ENCODE peak calls at places on chromosomes 11 and 22, in five cellular contexts. One of them, this sample, is unnamed.

GRCh38 chr11:70060611-70061293 is 17.4 kb upstream of the ANO1 start:
- DNase-seq in astrocyte: no peak
- DNase-seq in colonic mucosa: peak
- DNase-seq in testis: no peak
- DNase-seq in tibial nerve: no peak
- DNase-seq in this sample: no peak

GRCh38 chr22:41922336-41922735 is 4.3 kb downstream of the TNFRSF13C start:
- DNase-seq in astrocyte: no peak
- DNase-seq in colonic mucosa: no peak
- DNase-seq in testis: no peak
- DNase-seq in tibial nerve: no peak
- DNase-seq in this sample: no peak

GRCh38 chr22:30947163-30947820 is 21.3 kb downstream of the MORC2 start:
- DNase-seq in astrocyte: no peak
- DNase-seq in colonic mucosa: no peak
- DNase-seq in testis: no peak
- DNase-seq in tibial nerve: no peak
- DNase-seq in this sample: peak

GRCh38 chr11:10486161-10486840 is 31.2 kb downstream of the AMPD3 start:
- DNase-seq in astrocyte: no peak
- DNase-seq in colonic mucosa: no peak
- DNase-seq in testis: peak
- DNase-seq in tibial nerve: no peak
- DNase-seq in this sample: no peak

GRCh38 chr11:15912825-15913224 is 443.5 kb downstream of the SOX6 start:
- DNase-seq in astrocyte: no peak
- DNase-seq in colonic mucosa: no peak
- DNase-seq in testis: no peak
- DNase-seq in tibial nerve: no peak
- DNase-seq in this sample: no peak

GRCh38 chr11:8831861-8832260 is 79.1 kb upstream of the AKIP1 start:
- DNase-seq in astrocyte: no peak
- DNase-seq in colonic mucosa: no peak
- DNase-seq in testis: no peak
- DNase-seq in tibial nerve: no peak
- DNase-seq in this sample: no peak

GRCh38 chr11:112962854-112963367 is 1.7 kb downstream of the NCAM1 start:
- DNase-seq in astrocyte: no peak
- DNase-seq in colonic mucosa: peak
- DNase-seq in testis: peak
- DNase-seq in tibial nerve: no peak
- DNase-seq in this sample: no peak

GRCh38 chr11:78432956-78433355 is 15.3 kb upstream of the GAB2 start:
- DNase-seq in astrocyte: no peak
- DNase-seq in colonic mucosa: no peak
- DNase-seq in testis: no peak
- DNase-seq in tibial nerve: no peak
- DNase-seq in this sample: no peak

GRCh38 chr22:19287076-19287724 is 4.3 kb downstream of the CLTCL1 start:
- DNase-seq in astrocyte: peak
- DNase-seq in colonic mucosa: no peak
- DNase-seq in testis: no peak
- DNase-seq in tibial nerve: no peak
- DNase-seq in this sample: peak

GRCh38 chr22:36835903-36836302 is 19.1 kb upstream of the PVALB start:
- DNase-seq in astrocyte: no peak
- DNase-seq in colonic mucosa: no peak
- DNase-seq in testis: no peak
- DNase-seq in tibial nerve: no peak
- DNase-seq in this sample: no peak
- H3K27ac ChIP-seq in astrocyte: no peak
- H3K27ac ChIP-seq in colonic mucosa: no peak
- H3K27ac ChIP-seq in testis: no peak
- H3K27ac ChIP-seq in tibial nerve: no peak
- H3K27ac ChIP-seq in this sample: no peak

DNA sequence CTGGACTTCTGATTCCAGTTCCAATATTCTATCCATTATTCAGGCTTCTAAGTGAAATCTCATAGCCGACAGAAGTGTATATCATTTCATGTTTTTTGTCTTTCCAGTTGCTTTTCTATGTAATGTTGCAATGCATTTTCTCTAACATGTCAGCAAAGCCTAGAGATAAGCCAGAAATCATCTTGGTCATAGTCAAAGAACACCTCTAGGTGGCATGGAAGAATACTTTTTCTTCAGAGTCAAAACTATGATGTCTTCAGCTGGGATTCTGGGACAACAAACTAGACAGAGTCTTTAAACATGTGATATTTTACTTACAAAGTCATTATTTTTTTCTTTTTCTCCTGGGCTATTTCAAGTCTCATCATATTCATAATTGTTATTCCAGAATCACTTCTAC is 4.4 kb downstream of the GAS2 start:
- DNase-seq in astrocyte: no peak
- DNase-seq in colonic mucosa: no peak
- DNase-seq in testis: no peak
- DNase-seq in tibial nerve: no peak
- DNase-seq in this sample: no peak
- TF ChIP-seq CTCF in astrocyte: no peak
- TF ChIP-seq CTCF in colonic mucosa: no peak
- TF ChIP-seq CTCF in testis: no peak
- TF ChIP-seq CTCF in tibial nerve: peak
- TF ChIP-seq CTCF in this sample: no peak

GRCh38 chr11:11807811-11808210 is 34.0 kb upstream of the USP47 start:
- DNase-seq in astrocyte: no peak
- DNase-seq in colonic mucosa: no peak
- DNase-seq in testis: no peak
- DNase-seq in tibial nerve: no peak
- DNase-seq in this sample: no peak

GRCh38 chr11:11805228-11805627 is 36.5 kb upstream of the USP47 start:
- DNase-seq in astrocyte: no peak
- DNase-seq in colonic mucosa: no peak
- DNase-seq in testis: no peak
- DNase-seq in tibial nerve: no peak
- DNase-seq in this sample: no peak

GRCh38 chr11:11806586-11806985 is 35.2 kb upstream of the USP47 start:
- DNase-seq in astrocyte: no peak
- DNase-seq in colonic mucosa: no peak
- DNase-seq in testis: no peak
- DNase-seq in tibial nerve: no peak
- DNase-seq in this sample: no peak

GRCh38 chr11:11808992-11809583 is 32.7 kb upstream of the USP47 start:
- DNase-seq in astrocyte: no peak
- DNase-seq in colonic mucosa: no peak
- DNase-seq in testis: no peak
- DNase-seq in tibial nerve: no peak
- DNase-seq in this sample: no peak

GRCh38 chr11:11806074-11806473 is 35.7 kb upstream of the USP47 start:
- DNase-seq in astrocyte: no peak
- DNase-seq in colonic mucosa: no peak
- DNase-seq in testis: no peak
- DNase-seq in tibial nerve: no peak
- DNase-seq in this sample: no peak
- H3K27ac ChIP-seq in astrocyte: no peak
- H3K27ac ChIP-seq in colonic mucosa: no peak
- H3K27ac ChIP-seq in testis: peak
- H3K27ac ChIP-seq in tibial nerve: peak
- H3K27ac ChIP-seq in this sample: no peak

GRCh38 chr11:35419713-35420333 is 465 bp upstream of the SLC1A2 start:
- DNase-seq in astrocyte: no peak
- DNase-seq in colonic mucosa: no peak
- DNase-seq in testis: no peak
- DNase-seq in tibial nerve: no peak
- DNase-seq in this sample: no peak

GRCh38 chr11:35418282-35418846 is 994 bp downstream of the SLC1A2 start:
- DNase-seq in astrocyte: no peak
- DNase-seq in colonic mucosa: no peak
- DNase-seq in testis: no peak
- DNase-seq in tibial nerve: no peak
- DNase-seq in this sample: no peak

GRCh38 chr11:35420371-35420770 is 1.0 kb upstream of the SLC1A2 start:
- DNase-seq in astrocyte: no peak
- DNase-seq in colonic mucosa: no peak
- DNase-seq in testis: no peak
- DNase-seq in tibial nerve: no peak
- DNase-seq in this sample: no peak

GRCh38 chr11:35415488-35415887 is 3.9 kb downstream of the SLC1A2 start:
- DNase-seq in astrocyte: no peak
- DNase-seq in colonic mucosa: no peak
- DNase-seq in testis: no peak
- DNase-seq in tibial nerve: no peak
- DNase-seq in this sample: no peak

GRCh38 chr11:35418847-35419712 is at the start of gene SLC1A2:
- DNase-seq in astrocyte: no peak
- DNase-seq in colonic mucosa: no peak
- DNase-seq in testis: no peak
- DNase-seq in tibial nerve: no peak
- DNase-seq in this sample: no peak
- TF ChIP-seq CTCF in astrocyte: no peak
- TF ChIP-seq CTCF in colonic mucosa: no peak
- TF ChIP-seq CTCF in testis: no peak
- TF ChIP-seq CTCF in tibial nerve: no peak
- TF ChIP-seq CTCF in this sample: peak

DNA sequence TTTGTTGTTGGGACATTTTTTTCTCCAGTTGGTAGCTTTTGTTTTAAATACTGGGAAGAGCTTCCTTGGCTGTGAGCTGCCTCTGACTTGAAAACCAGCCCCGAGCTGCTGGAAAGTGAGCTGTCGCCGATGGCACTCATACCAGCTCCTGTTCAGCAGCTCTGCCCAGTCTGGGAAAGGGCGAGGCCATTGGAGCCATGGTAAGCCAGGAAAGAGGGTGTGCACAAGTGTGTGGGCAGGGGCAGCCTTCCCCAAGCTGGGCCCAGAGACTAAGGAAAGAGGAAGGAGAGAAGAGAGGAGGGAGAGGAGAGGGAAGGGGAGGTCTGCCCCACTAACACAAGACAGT is 3.2 kb upstream of the FLI1 start:
- DNase-seq in astrocyte: no peak
- DNase-seq in colonic mucosa: no peak
- DNase-seq in testis: no peak
- DNase-seq in tibial nerve: no peak
- DNase-seq in this sample: no peak
- H3K27ac ChIP-seq in astrocyte: no peak
- H3K27ac ChIP-seq in colonic mucosa: no peak
- H3K27ac ChIP-seq in testis: no peak
- H3K27ac ChIP-seq in tibial nerve: no peak
- H3K27ac ChIP-seq in this sample: no peak

DNA sequence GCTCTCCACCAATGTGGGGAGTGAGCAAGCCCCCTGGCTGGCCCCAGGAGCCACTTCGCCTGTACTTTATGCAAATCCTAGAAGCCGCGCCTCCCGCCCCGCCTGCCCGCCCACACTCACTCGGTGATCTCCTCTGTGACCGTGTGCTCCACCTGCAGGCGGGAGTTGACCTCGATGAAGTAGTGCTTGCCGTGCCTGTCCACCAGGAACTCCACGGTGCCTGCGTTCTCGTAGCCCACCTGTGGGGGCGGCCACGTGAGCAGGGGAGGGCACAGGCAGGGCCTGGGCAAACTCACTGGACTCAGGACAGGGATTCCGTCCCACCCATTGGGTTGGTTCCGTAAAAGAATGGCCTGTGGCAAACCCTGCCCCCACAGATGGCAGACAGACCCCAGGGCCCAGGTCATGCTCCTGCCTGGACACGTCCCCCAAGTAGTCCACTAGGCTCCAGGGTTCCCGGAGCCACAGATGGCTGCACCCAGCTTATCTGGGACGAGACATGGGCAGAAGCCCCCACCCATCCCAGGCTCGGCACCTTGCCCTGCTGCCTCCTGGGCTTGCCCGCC is 11.9 kb downstream of the LRFN4 start:
- DNase-seq in astrocyte: no peak
- DNase-seq in colonic mucosa: peak
- DNase-seq in testis: no peak
- DNase-seq in tibial nerve: no peak
- DNase-seq in this sample: peak
- TF ChIP-seq CTCF in astrocyte: no peak
- TF ChIP-seq CTCF in colonic mucosa: peak
- TF ChIP-seq CTCF in testis: no peak
- TF ChIP-seq CTCF in tibial nerve: no peak
- TF ChIP-seq CTCF in this sample: peak

GRCh38 chr11:71281901-71282300 is 29.5 kb upstream of the SHANK2 start:
- DNase-seq in astrocyte: no peak
- DNase-seq in colonic mucosa: peak
- DNase-seq in testis: no peak
- DNase-seq in tibial nerve: no peak
- DNase-seq in this sample: no peak

GRCh38 chr11:71283960-71284359 is 31.6 kb upstream of the SHANK2 start:
- DNase-seq in astrocyte: no peak
- DNase-seq in colonic mucosa: peak
- DNase-seq in testis: no peak
- DNase-seq in tibial nerve: no peak
- DNase-seq in this sample: peak

GRCh38 chr11:71284525-71285092 is 32.2 kb upstream of the SHANK2 start:
- DNase-seq in astrocyte: no peak
- DNase-seq in colonic mucosa: peak
- DNase-seq in testis: no peak
- DNase-seq in tibial nerve: no peak
- DNase-seq in this sample: no peak

GRCh38 chr11:71285111-71285510 is 32.7 kb upstream of the SHANK2 start:
- DNase-seq in astrocyte: no peak
- DNase-seq in colonic mucosa: no peak
- DNase-seq in testis: no peak
- DNase-seq in tibial nerve: no peak
- DNase-seq in this sample: no peak

DNA sequence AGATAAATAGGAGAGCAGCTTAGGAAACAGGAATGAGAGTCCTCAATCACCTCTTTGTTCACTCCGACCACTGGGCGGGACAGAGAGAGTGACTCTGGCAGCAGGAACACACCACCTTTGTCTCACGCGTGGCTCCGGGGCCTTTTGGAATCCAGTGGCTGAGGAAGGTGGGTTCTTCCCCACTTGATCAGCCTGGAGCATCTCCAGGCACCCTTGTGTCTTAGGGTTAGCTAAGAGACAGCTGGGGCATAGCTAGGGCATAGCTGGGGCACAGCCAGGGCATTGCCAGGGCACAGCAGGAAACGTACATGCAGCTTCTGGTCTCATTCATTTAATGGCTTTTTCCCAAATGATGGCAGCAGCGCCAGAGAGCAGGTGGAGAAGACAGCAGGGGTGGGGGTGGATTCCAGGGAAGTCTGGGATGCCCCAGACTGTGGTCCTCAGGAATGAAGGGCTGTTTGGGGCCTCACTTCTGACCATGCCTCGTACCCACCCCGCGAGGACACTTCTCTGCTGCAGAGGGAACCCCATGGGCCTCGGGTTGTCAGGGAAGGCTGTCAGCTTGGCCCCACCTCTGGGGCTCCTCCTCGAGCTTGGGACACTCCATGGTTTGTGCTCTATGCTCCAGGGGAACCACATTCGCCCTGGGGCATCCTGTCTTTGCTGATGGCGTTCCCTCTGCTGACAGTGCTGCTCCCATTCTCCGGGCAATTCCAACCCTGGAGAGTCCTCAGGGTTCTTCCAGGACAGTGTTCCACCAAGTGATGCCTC is 30.4 kb upstream of the SHANK2 start:
- DNase-seq in astrocyte: no peak
- DNase-seq in colonic mucosa: peak
- DNase-seq in testis: no peak
- DNase-seq in tibial nerve: no peak
- DNase-seq in this sample: no peak
- H3K27ac ChIP-seq in astrocyte: no peak
- H3K27ac ChIP-seq in colonic mucosa: peak
- H3K27ac ChIP-seq in testis: no peak
- H3K27ac ChIP-seq in tibial nerve: no peak
- H3K27ac ChIP-seq in this sample: no peak